ENCODE peak calls at places on chromosomes 12 and 14, in four cellular contexts. One of them, this sample, is unnamed.

GRCh38 chr12:1591029-1591428 is 3.4 kb downstream of the FBXL14 start:
- DNase-seq in cardiac fibroblast: no peak
- DNase-seq in SK-N-SH: no peak
- DNase-seq in NCI-H82: no peak
- DNase-seq in this sample: peak; percentile 78

GRCh38 chr12:55742719-55743130 is at the start of gene GDF11:
- DNase-seq in NCI-H82: peak; percentile 92
- DNase-seq in SK-N-SH: no peak
- DNase-seq in cardiac fibroblast: peak; percentile 82
- DNase-seq in this sample: peak; percentile 76

GRCh38 chr12:53743277-53744129 is 8.3 kb downstream of the CISTR start:
- DNase-seq in NCI-H82: peak; percentile 88
- DNase-seq in SK-N-SH: peak; percentile 89
- DNase-seq in cardiac fibroblast: peak; percentile 64
- DNase-seq in this sample: peak; percentile 59

GRCh38 chr12:15035185-15035584 is 62.3 kb downstream of the PDE6H start:
- DNase-seq in NCI-H82: no peak
- DNase-seq in SK-N-SH: no peak
- DNase-seq in cardiac fibroblast: no peak
- DNase-seq in this sample: no peak

GRCh38 chr12:46521145-46521544 is 148.6 kb upstream of the SLC38A2 start:
- DNase-seq in NCI-H82: peak; percentile 88
- DNase-seq in cardiac fibroblast: no peak
- DNase-seq in SK-N-SH: no peak
- DNase-seq in this sample: no peak

GRCh38 chr14:100714205-100714781 is 12.4 kb upstream of the DLK1 start:
- DNase-seq in cardiac fibroblast: no peak
- DNase-seq in SK-N-SH: no peak
- DNase-seq in NCI-H82: no peak
- DNase-seq in this sample: no peak

GRCh38 chr12:13204428-13204827 is 7.9 kb downstream of the EMP1 start:
- DNase-seq in NCI-H82: no peak
- DNase-seq in SK-N-SH: no peak
- DNase-seq in cardiac fibroblast: peak; percentile 60
- DNase-seq in this sample: no peak

GRCh38 chr14:33636715-33637114 is 314.2 kb downstream of the EGLN3 start:
- DNase-seq in SK-N-SH: no peak
- DNase-seq in cardiac fibroblast: no peak
- DNase-seq in NCI-H82: no peak
- DNase-seq in this sample: no peak

GRCh38 chr12:117098361-117099217 is 627 bp downstream of the TESC start:
- DNase-seq in NCI-H82: no peak
- DNase-seq in SK-N-SH: peak; percentile 67
- DNase-seq in cardiac fibroblast: no peak
- DNase-seq in this sample: no peak

GRCh38 chr12:116528067-116528466 is 31.1 kb upstream of the MAP1LC3B2 start:
- DNase-seq in cardiac fibroblast: peak; percentile 38
- DNase-seq in SK-N-SH: no peak
- DNase-seq in NCI-H82: no peak
- DNase-seq in this sample: peak; percentile 79

GRCh38 chr12:123005081-123005626 is 24.7 kb downstream of the ARL6IP4 start:
- DNase-seq in NCI-H82: no peak
- DNase-seq in SK-N-SH: no peak
- DNase-seq in cardiac fibroblast: no peak
- DNase-seq in this sample: no peak

GRCh38 chr14:103607039-103607668 is 21.9 kb upstream of the KLC1 start:
- DNase-seq in SK-N-SH: peak; percentile 87
- DNase-seq in NCI-H82: peak; percentile 86
- DNase-seq in cardiac fibroblast: peak; percentile 90
- DNase-seq in this sample: peak; percentile 30

GRCh38 chr12:127342861-127343260 is 924.1 kb upstream of the TMEM132C start:
- DNase-seq in NCI-H82: no peak
- DNase-seq in SK-N-SH: no peak
- DNase-seq in cardiac fibroblast: no peak
- DNase-seq in this sample: no peak

GRCh38 chr14:50026396-50026795 is 90.0 kb downstream of the VCPKMT start:
- DNase-seq in NCI-H82: no peak
- DNase-seq in SK-N-SH: no peak
- DNase-seq in cardiac fibroblast: no peak
- DNase-seq in this sample: no peak

GRCh38 chr12:55681142-55682077 is 26.3 kb downstream of the ITGA7 start:
- DNase-seq in SK-N-SH: no peak
- DNase-seq in cardiac fibroblast: peak; percentile 75
- DNase-seq in NCI-H82: peak; percentile 69
- DNase-seq in this sample: peak; percentile 46

GRCh38 chr12:124636138-124636968 is 68.9 kb upstream of the NCOR2 start:
- DNase-seq in SK-N-SH: no peak
- DNase-seq in NCI-H82: peak; percentile 76
- DNase-seq in cardiac fibroblast: peak; percentile 65
- DNase-seq in this sample: peak; percentile 83

GRCh38 chr14:57390806-57391562 is 598 bp downstream of the NAA30 start:
- DNase-seq in SK-N-SH: peak; percentile 78
- DNase-seq in NCI-H82: peak; percentile 94
- DNase-seq in cardiac fibroblast: peak; percentile 34
- DNase-seq in this sample: peak; percentile 35

GRCh38 chr12:52041695-52042123 is 9.5 kb upstream of the NR4A1 start:
- DNase-seq in NCI-H82: no peak
- DNase-seq in cardiac fibroblast: peak; percentile 78
- DNase-seq in SK-N-SH: no peak
- DNase-seq in this sample: peak; percentile 36

GRCh38 chr14:68884031-68885030 is 91.5 kb upstream of the ZFP36L1 start:
- DNase-seq in SK-N-SH: no peak
- DNase-seq in NCI-H82: no peak
- DNase-seq in cardiac fibroblast: peak; percentile 89
- DNase-seq in this sample: peak; percentile 88

GRCh38 chr14:32588448-32589320 is 259.6 kb downstream of the AKAP6 start:
- DNase-seq in SK-N-SH: peak; percentile 17
- DNase-seq in NCI-H82: peak; percentile 53
- DNase-seq in cardiac fibroblast: peak; percentile 74
- DNase-seq in this sample: peak; percentile 56

GRCh38 chr12:104064842-104065441 is 611 bp downstream of the HCFC2 start:
- DNase-seq in cardiac fibroblast: peak; percentile 16
- DNase-seq in NCI-H82: peak; percentile 46
- DNase-seq in SK-N-SH: peak; percentile 34
- DNase-seq in this sample: peak; percentile 19